ENCODE peak calls at places on chromosomes 12 and 14, in six cellular contexts. One of them, this sample, is unnamed. For H3K27me3, the result is how much of the 10 kb centered on the place peaks cover.

GRCh38 chr14:100827140-100827517 is 1.2 kb downstream of the MEG3 start:
- DNase-seq in transverse colon: no peak
- DNase-seq in dorsolateral prefrontal cortex: peak
- DNase-seq in PC-9: no peak
- DNase-seq in fibroblast of lung: peak
- DNase-seq in tibial artery: no peak
- DNase-seq in this sample: no peak

GRCh38 chr14:21042918-21043317 is 756 bp downstream of the RNASE7 start:
- DNase-seq in fibroblast of lung: no peak
- DNase-seq in transverse colon: no peak
- DNase-seq in PC-9: no peak
- DNase-seq in tibial artery: no peak
- DNase-seq in dorsolateral prefrontal cortex: no peak
- DNase-seq in this sample: no peak

GRCh38 chr12:128817115-128818015 is 6.4 kb downstream of the SLC15A4 start:
- DNase-seq in transverse colon: peak
- DNase-seq in tibial artery: peak
- DNase-seq in PC-9: no peak
- DNase-seq in fibroblast of lung: peak
- DNase-seq in dorsolateral prefrontal cortex: peak
- DNase-seq in this sample: peak

GRCh38 chr14:100281286-100282082 is 24.8 kb downstream of the SLC25A29 start:
- DNase-seq in tibial artery: no peak
- DNase-seq in transverse colon: no peak
- DNase-seq in fibroblast of lung: no peak
- DNase-seq in PC-9: no peak
- DNase-seq in dorsolateral prefrontal cortex: no peak
- DNase-seq in this sample: no peak

GRCh38 chr14:77122555-77123125 is 19.0 kb downstream of the ZDHHC22 start:
- DNase-seq in dorsolateral prefrontal cortex: no peak
- DNase-seq in PC-9: no peak
- DNase-seq in fibroblast of lung: no peak
- DNase-seq in tibial artery: no peak
- DNase-seq in transverse colon: no peak
- DNase-seq in this sample: no peak

GRCh38 chr12:124428136-124428791 is 133.4 kb downstream of the RFLNA start:
- DNase-seq in PC-9: no peak
- DNase-seq in transverse colon: peak
- DNase-seq in fibroblast of lung: peak
- DNase-seq in dorsolateral prefrontal cortex: peak
- DNase-seq in tibial artery: no peak
- DNase-seq in this sample: no peak

GRCh38 chr14:89377544-89377943 is 39.5 kb downstream of the FOXN3 start:
- DNase-seq in tibial artery: no peak
- DNase-seq in transverse colon: no peak
- DNase-seq in fibroblast of lung: no peak
- DNase-seq in dorsolateral prefrontal cortex: no peak
- DNase-seq in PC-9: no peak
- DNase-seq in this sample: no peak

GRCh38 chr12:16243487-16244412 is 33.7 kb downstream of the SLC15A5 start:
- DNase-seq in transverse colon: no peak
- DNase-seq in PC-9: no peak
- DNase-seq in fibroblast of lung: no peak
- DNase-seq in dorsolateral prefrontal cortex: no peak
- DNase-seq in tibial artery: no peak
- DNase-seq in this sample: no peak

GRCh38 chr14:32049361-32050103 is 27.6 kb upstream of the ARHGAP5 start:
- DNase-seq in transverse colon: no peak
- DNase-seq in dorsolateral prefrontal cortex: no peak
- DNase-seq in tibial artery: no peak
- DNase-seq in PC-9: no peak
- DNase-seq in fibroblast of lung: peak
- DNase-seq in this sample: no peak

GRCh38 chr12:30748150-30748549 is 6.6 kb downstream of the CAPRIN2 start:
- DNase-seq in PC-9: no peak
- DNase-seq in fibroblast of lung: no peak
- DNase-seq in tibial artery: no peak
- DNase-seq in transverse colon: no peak
- DNase-seq in dorsolateral prefrontal cortex: no peak
- DNase-seq in this sample: no peak

GRCh38 chr14:49586673-49587460 is 687 bp upstream of the RPS29 start:
- DNase-seq in PC-9: no peak
- DNase-seq in tibial artery: no peak
- DNase-seq in transverse colon: peak
- DNase-seq in dorsolateral prefrontal cortex: no peak
- DNase-seq in fibroblast of lung: peak
- DNase-seq in this sample: peak

GRCh38 chr12:56836317-56836716 is 73.2 kb downstream of the HSD17B6 start:
- DNase-seq in tibial artery: no peak
- DNase-seq in dorsolateral prefrontal cortex: no peak
- DNase-seq in fibroblast of lung: peak
- DNase-seq in PC-9: peak
- DNase-seq in transverse colon: peak
- DNase-seq in this sample: peak

GRCh38 chr14:58637040-58637390 is 747 bp upstream of the DACT1 start:
- DNase-seq in tibial artery: peak
- DNase-seq in fibroblast of lung: peak
- DNase-seq in PC-9: no peak
- DNase-seq in transverse colon: peak
- DNase-seq in dorsolateral prefrontal cortex: peak
- DNase-seq in this sample: peak

GRCh38 chr14:54739514-54739913 is 163.1 kb downstream of the GCH1 start:
- DNase-seq in tibial artery: no peak
- DNase-seq in PC-9: peak
- DNase-seq in dorsolateral prefrontal cortex: no peak
- DNase-seq in transverse colon: no peak
- DNase-seq in fibroblast of lung: no peak
- DNase-seq in this sample: no peak

GRCh38 chr12:101305226-101305779 is 25.4 kb downstream of the UTP20 start:
- DNase-seq in PC-9: no peak
- DNase-seq in fibroblast of lung: no peak
- DNase-seq in dorsolateral prefrontal cortex: no peak
- DNase-seq in tibial artery: no peak
- DNase-seq in transverse colon: no peak
- DNase-seq in this sample: no peak

GRCh38 chr14:51873221-51873893 is 12.9 kb downstream of the GNG2 start:
- DNase-seq in dorsolateral prefrontal cortex: no peak
- DNase-seq in tibial artery: no peak
- DNase-seq in fibroblast of lung: peak
- DNase-seq in PC-9: peak
- DNase-seq in transverse colon: no peak
- DNase-seq in this sample: peak

GRCh38 chr12:110004598-110004997 is 5.4 kb downstream of the ANKRD13A start:
- DNase-seq in tibial artery: no peak
- DNase-seq in transverse colon: no peak
- DNase-seq in fibroblast of lung: no peak
- DNase-seq in PC-9: no peak
- DNase-seq in dorsolateral prefrontal cortex: no peak
- DNase-seq in this sample: no peak

GRCh38 chr12:18439541-18439940 is 178.2 kb downstream of the PIK3C2G start:
- DNase-seq in dorsolateral prefrontal cortex: no peak
- DNase-seq in fibroblast of lung: peak
- DNase-seq in PC-9: no peak
- DNase-seq in tibial artery: no peak
- DNase-seq in transverse colon: no peak
- DNase-seq in this sample: no peak

GRCh38 chr12:15050664-15051063 is 77.8 kb downstream of the PDE6H start:
- DNase-seq in PC-9: no peak
- DNase-seq in transverse colon: no peak
- DNase-seq in tibial artery: no peak
- DNase-seq in dorsolateral prefrontal cortex: no peak
- DNase-seq in fibroblast of lung: peak
- DNase-seq in this sample: no peak

GRCh38 chr14:57871487-57872080 is 5.7 kb upstream of the SLC35F4 start:
- DNase-seq in transverse colon: no peak
- DNase-seq in fibroblast of lung: peak
- DNase-seq in PC-9: no peak
- DNase-seq in tibial artery: no peak
- DNase-seq in dorsolateral prefrontal cortex: peak
- DNase-seq in this sample: no peak

GRCh38 chr12:49088190-49088931 is 6.2 kb downstream of the DHH start:
- DNase-seq in fibroblast of lung: peak
- DNase-seq in PC-9: peak
- DNase-seq in transverse colon: peak
- DNase-seq in dorsolateral prefrontal cortex: peak
- DNase-seq in tibial artery: peak
- DNase-seq in this sample: peak

GRCh38 chr14:78445275-78445674 is 275.1 kb downstream of the NRXN3 start:
- DNase-seq in tibial artery: no peak
- DNase-seq in PC-9: no peak
- DNase-seq in fibroblast of lung: no peak
- DNase-seq in dorsolateral prefrontal cortex: no peak
- DNase-seq in transverse colon: no peak
- DNase-seq in this sample: no peak

GRCh38 chr14:103301512-103302197 is 32.4 kb upstream of the EIF5 start:
- DNase-seq in transverse colon: no peak
- DNase-seq in PC-9: peak
- DNase-seq in dorsolateral prefrontal cortex: no peak
- DNase-seq in tibial artery: no peak
- DNase-seq in fibroblast of lung: no peak
- DNase-seq in this sample: no peak

GRCh38 chr12:110316861-110317260 is 35.8 kb downstream of the ATP2A2 start:
- DNase-seq in fibroblast of lung: peak
- DNase-seq in PC-9: no peak
- DNase-seq in tibial artery: no peak
- DNase-seq in transverse colon: no peak
- DNase-seq in dorsolateral prefrontal cortex: no peak
- DNase-seq in this sample: peak

GRCh38 chr14:89258728-89259273 is 158.2 kb downstream of the FOXN3 start:
- DNase-seq in tibial artery: no peak
- DNase-seq in transverse colon: no peak
- DNase-seq in fibroblast of lung: no peak
- DNase-seq in dorsolateral prefrontal cortex: no peak
- DNase-seq in PC-9: no peak
- DNase-seq in this sample: no peak

GRCh38 chr12:46556820-46557524 is 184.4 kb upstream of the SLC38A2 start:
- DNase-seq in dorsolateral prefrontal cortex: no peak
- DNase-seq in tibial artery: no peak
- DNase-seq in fibroblast of lung: peak
- DNase-seq in transverse colon: no peak
- DNase-seq in PC-9: peak
- DNase-seq in this sample: peak

GRCh38 chr12:100382327-100382726 is 25.5 kb downstream of the SLC17A8 start:
- DNase-seq in transverse colon: no peak
- DNase-seq in tibial artery: no peak
- DNase-seq in fibroblast of lung: no peak
- DNase-seq in dorsolateral prefrontal cortex: no peak
- DNase-seq in PC-9: no peak
- DNase-seq in this sample: no peak

GRCh38 chr12:6965026-6965661 is 5.3 kb downstream of the PHB2 start:
- DNase-seq in PC-9: peak
- DNase-seq in transverse colon: peak
- DNase-seq in fibroblast of lung: peak
- DNase-seq in tibial artery: peak
- DNase-seq in dorsolateral prefrontal cortex: peak
- DNase-seq in this sample: peak

GRCh38 chr14:33435911-33436310 is 497.2 kb downstream of the NPAS3 start:
- DNase-seq in dorsolateral prefrontal cortex: no peak
- DNase-seq in fibroblast of lung: peak
- DNase-seq in transverse colon: no peak
- DNase-seq in tibial artery: no peak
- DNase-seq in PC-9: no peak
- DNase-seq in this sample: peak

DNA sequence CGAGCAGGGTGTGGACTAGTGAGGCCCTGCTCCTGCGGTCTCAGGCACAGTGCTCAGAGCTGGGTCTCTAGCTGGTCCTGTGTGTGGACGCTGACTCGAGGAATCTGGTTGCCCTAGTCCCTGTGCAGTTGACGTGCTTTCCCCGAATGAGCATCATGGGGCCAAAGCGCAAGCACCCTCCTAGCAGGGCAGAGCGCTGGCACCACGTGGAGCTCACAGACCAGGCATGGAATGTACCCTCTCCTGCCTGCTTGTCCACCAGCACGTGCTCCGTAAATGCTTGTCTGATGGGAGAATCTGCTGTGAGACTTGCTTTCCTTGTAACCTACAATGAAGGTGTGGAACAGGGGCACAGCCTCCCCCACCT is 124.9 kb downstream of the PIWIL1 start:
- DNase-seq in tibial artery: no peak
- DNase-seq in fibroblast of lung: no peak
- DNase-seq in PC-9: no peak
- DNase-seq in dorsolateral prefrontal cortex: no peak
- DNase-seq in transverse colon: no peak
- DNase-seq in this sample: no peak
- H3K27me3 ChIP-seq in tibial artery: under half
- H3K27me3 ChIP-seq in fibroblast of lung: under half
- H3K27me3 ChIP-seq in PC-9: half or more
- H3K27me3 ChIP-seq in dorsolateral prefrontal cortex: under half
- H3K27me3 ChIP-seq in transverse colon: under half
- H3K27me3 ChIP-seq in this sample: under half

GRCh38 chr12:52658196-52658595 is 6.2 kb upstream of the KRT2 start:
- DNase-seq in fibroblast of lung: no peak
- DNase-seq in dorsolateral prefrontal cortex: no peak
- DNase-seq in PC-9: no peak
- DNase-seq in transverse colon: no peak
- DNase-seq in tibial artery: no peak
- DNase-seq in this sample: no peak
- H3K27me3 ChIP-seq in fibroblast of lung: under half
- H3K27me3 ChIP-seq in dorsolateral prefrontal cortex: under half
- H3K27me3 ChIP-seq in PC-9: under half
- H3K27me3 ChIP-seq in transverse colon: under half
- H3K27me3 ChIP-seq in tibial artery: under half
- H3K27me3 ChIP-seq in this sample: under half

GRCh38 chr12:51021694-51022093 is 4.5 kb downstream of the SLC11A2 start:
- DNase-seq in dorsolateral prefrontal cortex: no peak
- DNase-seq in transverse colon: no peak
- DNase-seq in PC-9: no peak
- DNase-seq in tibial artery: no peak
- DNase-seq in fibroblast of lung: no peak
- DNase-seq in this sample: no peak
- H3K27me3 ChIP-seq in dorsolateral prefrontal cortex: under half
- H3K27me3 ChIP-seq in transverse colon: under half
- H3K27me3 ChIP-seq in PC-9: under half
- H3K27me3 ChIP-seq in tibial artery: under half
- H3K27me3 ChIP-seq in fibroblast of lung: under half
- H3K27me3 ChIP-seq in this sample: under half

DNA sequence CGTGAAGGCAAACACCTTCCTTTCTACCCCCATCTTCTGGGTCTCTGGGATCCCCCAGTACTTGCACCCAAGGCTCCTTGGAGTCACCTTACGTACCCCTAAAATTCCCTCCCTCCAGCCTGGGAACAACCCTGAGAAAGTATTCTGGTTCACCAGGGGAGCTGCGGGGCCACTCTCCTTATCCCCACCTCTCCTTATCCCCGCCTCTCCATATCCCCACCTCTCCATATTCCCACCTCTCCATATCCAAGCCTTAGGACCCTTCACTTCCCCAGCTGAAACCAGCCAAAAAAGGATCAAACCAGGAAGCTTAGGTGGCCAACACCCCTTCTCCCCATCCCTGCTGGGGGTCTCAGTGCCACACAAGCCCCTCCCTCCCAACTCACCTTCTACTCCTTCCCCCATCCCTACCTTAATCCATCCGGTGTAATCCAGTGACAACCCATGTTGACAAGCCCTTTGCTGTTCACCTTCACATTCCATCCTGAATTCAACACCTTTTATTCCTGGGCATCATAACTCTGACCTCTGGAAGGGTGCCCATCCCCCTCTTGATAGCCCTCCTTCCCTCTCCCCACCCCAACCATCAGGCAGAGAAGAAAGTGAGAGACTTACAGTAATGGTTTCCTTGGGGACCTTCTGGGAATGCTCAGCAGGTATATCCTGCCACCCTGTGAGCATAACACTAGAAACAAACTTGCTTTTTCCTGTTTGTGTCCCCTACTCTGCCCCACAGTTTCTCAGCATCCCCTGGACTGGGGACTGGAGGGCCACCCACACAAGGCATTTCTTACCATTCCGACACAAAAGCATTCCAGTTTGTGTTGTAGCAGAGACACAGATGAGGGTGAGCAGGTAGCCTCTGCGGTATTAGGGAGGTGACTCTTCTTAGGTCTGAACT is 1.6 kb upstream of the MSI1 start:
- DNase-seq in transverse colon: no peak
- DNase-seq in fibroblast of lung: no peak
- DNase-seq in dorsolateral prefrontal cortex: no peak
- DNase-seq in PC-9: no peak
- DNase-seq in tibial artery: no peak
- DNase-seq in this sample: no peak
- H3K27me3 ChIP-seq in transverse colon: half or more
- H3K27me3 ChIP-seq in fibroblast of lung: under half
- H3K27me3 ChIP-seq in dorsolateral prefrontal cortex: under half
- H3K27me3 ChIP-seq in PC-9: under half
- H3K27me3 ChIP-seq in tibial artery: half or more
- H3K27me3 ChIP-seq in this sample: half or more